ENCODE peak calls at places on chromosome 16, in five cellular contexts. J, F, V, P and I are unnamed samples.

GRCh38 chr16:74999208-74999682 is 421 bp downstream of the ZNRF1 start:
- DNase-seq in P (no peak), F (peak), J (no peak), V (no peak), I (no peak)

GRCh38 chr16:81061855-81062608 is 15.0 kb downstream of the C16orf46 start:
- DNase-seq in P (no peak), F (no peak), V (no peak), J (no peak), I (no peak)

GRCh38 chr16:87138868-87139267 is 178.3 kb downstream of the C16orf95 start:
- DNase-seq in F (peak), V (no peak), P (no peak), J (no peak), I (no peak)

GRCh38 chr16:3431779-3432219 is 11.5 kb downstream of the ZNF597 start:
- DNase-seq in P (peak), V (peak), J (no peak), F (peak), I (peak)

GRCh38 chr16:4086153-4086552 is 30.1 kb downstream of the ADCY9 start:
- DNase-seq in F (no peak), P (no peak), V (no peak), J (no peak), I (no peak)

GRCh38 chr16:85417156-85417860 is 195.8 kb upstream of the GSE1 start:
- DNase-seq in P (no peak), J (no peak), V (peak), F (peak), I (no peak)

GRCh38 chr16:57590654-57591085 is 37.8 kb upstream of the ADGRG1 start:
- DNase-seq in V (peak), F (no peak), J (no peak), P (peak), I (no peak)

GRCh38 chr16:48054881-48055601 is 100.8 kb downstream of the ABCC12 start:
- DNase-seq in V (no peak), J (no peak), F (no peak), P (peak), I (peak)

GRCh38 chr16:16164244-16164643 is 59.0 kb downstream of the ABCC6 start:
- DNase-seq in V (no peak), P (no peak), F (peak), J (no peak), I (no peak)

GRCh38 chr16:68365167-68365817 is 54.5 kb downstream of the PRMT7 start:
- DNase-seq in P (no peak), J (no peak), F (peak), V (no peak), I (no peak)

GRCh38 chr16:72099377-72099818 is 5.8 kb downstream of the DHX38 start:
- DNase-seq in P (peak), V (no peak), F (no peak), J (peak), I (no peak)

GRCh38 chr16:49458656-49459445 is 85.2 kb downstream of the C16orf78 start:
- DNase-seq in J (no peak), P (no peak), F (peak), V (no peak), I (no peak)

GRCh38 chr16:66928702-66929388 is 3.5 kb upstream of the RRAD start:
- DNase-seq in V (no peak), P (peak), J (peak), F (no peak), I (no peak)

GRCh38 chr16:55389426-55390073 is 65.5 kb downstream of the IRX6 start:
- DNase-seq in V (no peak), P (no peak), J (no peak), F (peak), I (no peak)

GRCh38 chr16:48879173-48879926 is 269.4 kb upstream of the N4BP1 start:
- DNase-seq in J (no peak), F (no peak), P (no peak), V (no peak), I (no peak)

GRCh38 chr16:728131-728889 is 1.4 kb downstream of the HAGHL start:
- DNase-seq in V (no peak), F (peak), P (peak), J (no peak), I (peak)

GRCh38 chr16:26563018-26563417 is 503.7 kb upstream of the C16orf82 start:
- DNase-seq in P (no peak), V (no peak), F (no peak), J (no peak), I (no peak)

GRCh38 chr16:11955713-11956123 is 9.3 kb upstream of the TNFRSF17 start:
- DNase-seq in J (no peak), P (peak), V (no peak), F (no peak), I (no peak)

GRCh38 chr16:2846511-2847310 is 11.3 kb downstream of the PRSS22 start:
- DNase-seq in P (no peak), V (no peak), F (no peak), J (no peak), I (no peak)

GRCh38 chr16:16143038-16143763 is 80.1 kb downstream of the ABCC6 start:
- DNase-seq in V (no peak), P (peak), F (no peak), J (no peak), I (no peak)

DNA sequence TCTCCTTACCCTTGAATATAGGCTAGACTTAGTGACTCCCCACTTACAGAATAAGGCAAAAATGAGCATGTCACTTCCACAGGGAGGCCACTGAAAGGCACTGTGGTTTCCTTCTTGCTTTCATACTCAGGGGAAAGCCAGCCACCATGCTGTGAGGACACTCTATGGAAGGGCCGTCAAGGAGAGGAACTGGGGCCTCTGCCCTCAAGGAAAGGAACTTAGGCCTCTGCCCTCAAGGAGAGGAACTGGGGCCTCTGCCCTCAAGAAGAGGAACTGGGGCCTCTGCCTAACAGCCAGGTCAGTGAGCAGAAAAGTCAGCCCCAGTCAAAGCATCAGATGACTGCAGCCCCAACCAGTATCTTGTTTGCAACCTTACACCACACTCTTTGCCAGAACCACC is 30.1 kb downstream of the VPS35 start:
- DNase-seq in V (no peak), P (no peak), J (no peak), F (no peak), I (peak)
- TF ChIP-seq CTCF in V (no peak), P (no peak), J (no peak), F (no peak), I (no peak)

GRCh38 chr16:51441331-51441730 is 290.3 kb upstream of the SALL1 start:
- DNase-seq in J (no peak), V (no peak), P (no peak), F (no peak), I (no peak)
- H3K4me3 ChIP-seq in J (no peak), V (no peak), P (no peak), F (no peak), I (no peak)

DNA sequence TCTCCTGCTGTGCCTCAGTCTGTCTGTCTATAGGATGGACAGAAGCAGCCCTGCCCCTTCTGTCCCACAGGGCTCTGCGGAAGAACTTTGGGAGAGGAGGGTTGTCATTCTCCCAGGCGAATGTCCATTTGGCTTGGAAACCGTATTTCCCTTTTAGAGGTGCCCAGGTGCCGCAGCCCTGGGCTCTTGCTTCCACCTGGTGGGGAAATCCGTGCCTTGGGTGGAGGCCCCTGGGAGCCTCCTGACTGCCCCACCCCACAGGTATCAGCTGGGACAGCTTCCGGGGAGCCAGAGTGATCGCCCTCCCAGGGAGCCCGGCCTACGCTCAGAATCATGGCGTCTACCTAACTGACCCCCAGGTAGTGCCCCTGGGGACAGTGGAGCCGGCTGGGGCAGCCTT is 12.7 kb downstream of the FCSK start:
- DNase-seq in F (no peak), J (no peak), P (no peak), V (no peak), I (no peak)
- TF ChIP-seq CTCF in F (no peak), J (peak), P (peak), V (no peak), I (peak)

GRCh38 chr16:10939649-10940206 is 2.5 kb downstream of the DEXI start:
- DNase-seq in F (peak), V (no peak), P (no peak), J (no peak), I (no peak)
- H3K4me3 ChIP-seq in F (peak), V (no peak), P (no peak), J (no peak), I (peak)

DNA sequence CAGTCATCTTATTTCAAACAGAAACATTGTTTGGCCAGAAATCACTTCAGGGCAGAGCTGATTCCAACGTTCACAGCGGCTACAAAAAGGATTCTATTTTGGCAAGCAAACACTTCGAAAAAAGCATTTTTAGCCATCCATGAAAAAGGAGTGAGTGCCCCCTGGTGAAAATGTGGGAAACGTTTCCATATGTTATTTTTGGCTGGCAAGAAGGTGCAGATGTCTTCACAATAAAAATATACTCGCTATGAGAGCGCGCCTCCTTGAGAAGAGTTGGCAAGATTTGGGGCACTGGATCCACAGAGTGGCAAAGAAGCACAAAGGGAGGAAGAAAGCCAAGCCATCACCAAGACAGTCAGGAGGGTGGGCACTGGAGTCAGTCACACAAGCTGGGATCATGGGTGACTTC is 191.1 kb downstream of the CHD9NB start:
- DNase-seq in V (no peak), P (peak), F (no peak), J (peak), I (no peak)
- TF ChIP-seq CTCF in V (no peak), P (peak), F (peak), J (peak), I (no peak)

GRCh38 chr16:28295213-28295612 is 2.9 kb downstream of the SBK1 start:
- DNase-seq in P (no peak), F (no peak), J (no peak), V (no peak), I (no peak)
- H3K4me3 ChIP-seq in P (no peak), F (no peak), J (no peak), V (no peak), I (no peak)

GRCh38 chr16:23302045-23302956 is at the start of gene SCNN1B:
- DNase-seq in P (no peak), F (peak), V (no peak), J (no peak), I (peak)
- TF ChIP-seq CTCF in P (no peak), F (peak), V (no peak), J (no peak), I (peak)